ENCODE peak calls at places on chromosomes 7 and 10, in six cellular contexts. One of them, this sample, is unnamed.

GRCh38 chr7:129308047-129308446 is 83.2 kb downstream of the AHCYL2 start:
- DNase-seq in NB4: peak
- DNase-seq in dorsolateral prefrontal cortex: no peak
- DNase-seq in choroid plexus epithelial cell: peak
- DNase-seq in body of pancreas: peak
- DNase-seq in transverse colon: no peak
- DNase-seq in this sample: no peak

GRCh38 chr10:15344876-15345285 is 26.2 kb downstream of the FAM171A1 start:
- DNase-seq in NB4: peak
- DNase-seq in dorsolateral prefrontal cortex: no peak
- DNase-seq in choroid plexus epithelial cell: peak
- DNase-seq in body of pancreas: peak
- DNase-seq in transverse colon: no peak
- DNase-seq in this sample: no peak

GRCh38 chr7:82506702-82507101 is 63.1 kb upstream of the CACNA2D1 start:
- DNase-seq in NB4: no peak
- DNase-seq in dorsolateral prefrontal cortex: peak
- DNase-seq in choroid plexus epithelial cell: peak
- DNase-seq in body of pancreas: no peak
- DNase-seq in transverse colon: peak
- DNase-seq in this sample: no peak

GRCh38 chr7:115632636-115633035 is 397.9 kb downstream of the TFEC start:
- DNase-seq in NB4: no peak
- DNase-seq in dorsolateral prefrontal cortex: no peak
- DNase-seq in choroid plexus epithelial cell: no peak
- DNase-seq in body of pancreas: no peak
- DNase-seq in transverse colon: no peak
- DNase-seq in this sample: no peak

GRCh38 chr10:17354781-17355180 is 99.6 kb downstream of the ST8SIA6 start:
- DNase-seq in NB4: no peak
- DNase-seq in dorsolateral prefrontal cortex: no peak
- DNase-seq in choroid plexus epithelial cell: peak
- DNase-seq in body of pancreas: no peak
- DNase-seq in transverse colon: no peak
- DNase-seq in this sample: no peak

GRCh38 chr10:97517778-97518561 is 19.2 kb downstream of the UBTD1 start:
- DNase-seq in NB4: no peak
- DNase-seq in dorsolateral prefrontal cortex: no peak
- DNase-seq in choroid plexus epithelial cell: no peak
- DNase-seq in body of pancreas: no peak
- DNase-seq in transverse colon: no peak
- DNase-seq in this sample: no peak

GRCh38 chr10:48322017-48322416 is 15.5 kb downstream of the MAPK8 start:
- DNase-seq in NB4: no peak
- DNase-seq in dorsolateral prefrontal cortex: no peak
- DNase-seq in choroid plexus epithelial cell: no peak
- DNase-seq in body of pancreas: no peak
- DNase-seq in transverse colon: no peak
- DNase-seq in this sample: no peak

GRCh38 chr7:66950763-66951162 is 29.7 kb downstream of the TMEM248 start:
- DNase-seq in NB4: no peak
- DNase-seq in dorsolateral prefrontal cortex: peak
- DNase-seq in choroid plexus epithelial cell: peak
- DNase-seq in body of pancreas: no peak
- DNase-seq in transverse colon: no peak
- DNase-seq in this sample: no peak

GRCh38 chr10:16481052-16481728 is 40.5 kb downstream of the C1QL3 start:
- DNase-seq in NB4: no peak
- DNase-seq in dorsolateral prefrontal cortex: no peak
- DNase-seq in choroid plexus epithelial cell: no peak
- DNase-seq in body of pancreas: no peak
- DNase-seq in transverse colon: no peak
- DNase-seq in this sample: no peak

GRCh38 chr10:30359373-30360206 is 10.5 kb upstream of the MTPAP start:
- DNase-seq in NB4: peak
- DNase-seq in dorsolateral prefrontal cortex: peak
- DNase-seq in choroid plexus epithelial cell: peak
- DNase-seq in body of pancreas: peak
- DNase-seq in transverse colon: peak
- DNase-seq in this sample: peak

GRCh38 chr7:121297843-121298242 is 31.0 kb upstream of the WNT16 start:
- DNase-seq in NB4: no peak
- DNase-seq in dorsolateral prefrontal cortex: no peak
- DNase-seq in choroid plexus epithelial cell: no peak
- DNase-seq in body of pancreas: no peak
- DNase-seq in transverse colon: no peak
- DNase-seq in this sample: no peak

GRCh38 chr7:47095906-47096305 is 486.0 kb downstream of the TNS3 start:
- DNase-seq in NB4: no peak
- DNase-seq in dorsolateral prefrontal cortex: no peak
- DNase-seq in choroid plexus epithelial cell: no peak
- DNase-seq in body of pancreas: no peak
- DNase-seq in transverse colon: no peak
- DNase-seq in this sample: no peak

GRCh38 chr7:113086431-113086888 is at the start of gene GPR85:
- DNase-seq in NB4: peak
- DNase-seq in dorsolateral prefrontal cortex: peak
- DNase-seq in choroid plexus epithelial cell: peak
- DNase-seq in body of pancreas: peak
- DNase-seq in transverse colon: peak
- DNase-seq in this sample: no peak

GRCh38 chr10:133405844-133406527 is 12.0 kb downstream of the MTG1 start:
- DNase-seq in NB4: no peak
- DNase-seq in dorsolateral prefrontal cortex: no peak
- DNase-seq in choroid plexus epithelial cell: peak
- DNase-seq in body of pancreas: no peak
- DNase-seq in transverse colon: no peak
- DNase-seq in this sample: no peak

GRCh38 chr7:32676249-32676941 is 181.1 kb downstream of the AVL9 start:
- DNase-seq in NB4: no peak
- DNase-seq in dorsolateral prefrontal cortex: no peak
- DNase-seq in choroid plexus epithelial cell: no peak
- DNase-seq in body of pancreas: no peak
- DNase-seq in transverse colon: no peak
- DNase-seq in this sample: no peak

GRCh38 chr7:102431617-102432298 is 1.6 kb upstream of the ORAI2 start:
- DNase-seq in NB4: peak
- DNase-seq in dorsolateral prefrontal cortex: peak
- DNase-seq in choroid plexus epithelial cell: no peak
- DNase-seq in body of pancreas: no peak
- DNase-seq in transverse colon: peak
- DNase-seq in this sample: no peak

GRCh38 chr10:35451103-35452016 is 115.1 kb downstream of the CCNY start:
- DNase-seq in NB4: peak
- DNase-seq in dorsolateral prefrontal cortex: no peak
- DNase-seq in choroid plexus epithelial cell: peak
- DNase-seq in body of pancreas: no peak
- DNase-seq in transverse colon: no peak
- DNase-seq in this sample: peak

GRCh38 chr10:66586073-66586472 is 339.8 kb upstream of the LRRTM3 start:
- DNase-seq in NB4: peak
- DNase-seq in dorsolateral prefrontal cortex: no peak
- DNase-seq in choroid plexus epithelial cell: peak
- DNase-seq in body of pancreas: peak
- DNase-seq in transverse colon: peak
- DNase-seq in this sample: no peak

GRCh38 chr7:130063036-130063435 is 7.3 kb upstream of the KLHDC10 start:
- DNase-seq in NB4: peak
- DNase-seq in dorsolateral prefrontal cortex: no peak
- DNase-seq in choroid plexus epithelial cell: peak
- DNase-seq in body of pancreas: peak
- DNase-seq in transverse colon: peak
- DNase-seq in this sample: no peak

GRCh38 chr10:15898046-15898445 is 37.7 kb upstream of the MINDY3 start:
- DNase-seq in NB4: peak
- DNase-seq in dorsolateral prefrontal cortex: no peak
- DNase-seq in choroid plexus epithelial cell: peak
- DNase-seq in body of pancreas: no peak
- DNase-seq in transverse colon: no peak
- DNase-seq in this sample: no peak

GRCh38 chr10:47423476-47423875 is 39.4 kb upstream of the ZNF488 start:
- DNase-seq in NB4: no peak
- DNase-seq in dorsolateral prefrontal cortex: no peak
- DNase-seq in choroid plexus epithelial cell: no peak
- DNase-seq in body of pancreas: no peak
- DNase-seq in transverse colon: no peak
- DNase-seq in this sample: no peak

GRCh38 chr7:149415391-149416068 is 45.3 kb downstream of the ZNF777 start:
- DNase-seq in NB4: no peak
- DNase-seq in dorsolateral prefrontal cortex: no peak
- DNase-seq in choroid plexus epithelial cell: peak
- DNase-seq in body of pancreas: no peak
- DNase-seq in transverse colon: no peak
- DNase-seq in this sample: no peak

GRCh38 chr7:107528461-107528860 is 35.3 kb downstream of the COG5 start:
- DNase-seq in NB4: no peak
- DNase-seq in dorsolateral prefrontal cortex: no peak
- DNase-seq in choroid plexus epithelial cell: peak
- DNase-seq in body of pancreas: no peak
- DNase-seq in transverse colon: no peak
- DNase-seq in this sample: no peak

GRCh38 chr7:47844311-47844710 is 104.0 kb downstream of the PKD1L1 start:
- DNase-seq in NB4: no peak
- DNase-seq in dorsolateral prefrontal cortex: no peak
- DNase-seq in choroid plexus epithelial cell: no peak
- DNase-seq in body of pancreas: no peak
- DNase-seq in transverse colon: no peak
- DNase-seq in this sample: no peak

GRCh38 chr7:157445246-157445955 is 108.6 kb downstream of the DNAJB6 start:
- DNase-seq in NB4: peak
- DNase-seq in dorsolateral prefrontal cortex: no peak
- DNase-seq in choroid plexus epithelial cell: no peak
- DNase-seq in body of pancreas: no peak
- DNase-seq in transverse colon: no peak
- DNase-seq in this sample: no peak

GRCh38 chr10:71213127-71213616 is 802 bp downstream of the UNC5B start:
- DNase-seq in NB4: peak
- DNase-seq in dorsolateral prefrontal cortex: peak
- DNase-seq in choroid plexus epithelial cell: peak
- DNase-seq in body of pancreas: peak
- DNase-seq in transverse colon: peak
- DNase-seq in this sample: no peak

GRCh38 chr10:71211759-71212248 is 566 bp upstream of the UNC5B start:
- DNase-seq in NB4: no peak
- DNase-seq in dorsolateral prefrontal cortex: no peak
- DNase-seq in choroid plexus epithelial cell: no peak
- DNase-seq in body of pancreas: no peak
- DNase-seq in transverse colon: no peak
- DNase-seq in this sample: no peak

GRCh38 chr10:71214641-71215160 is 2.3 kb downstream of the UNC5B start:
- DNase-seq in NB4: no peak
- DNase-seq in dorsolateral prefrontal cortex: no peak
- DNase-seq in choroid plexus epithelial cell: no peak
- DNase-seq in body of pancreas: no peak
- DNase-seq in transverse colon: no peak
- DNase-seq in this sample: no peak

GRCh38 chr10:71212249-71213126 is at the start of gene UNC5B:
- DNase-seq in NB4: peak
- DNase-seq in dorsolateral prefrontal cortex: peak
- DNase-seq in choroid plexus epithelial cell: peak
- DNase-seq in body of pancreas: peak
- DNase-seq in transverse colon: peak
- DNase-seq in this sample: no peak

GRCh38 chr10:71213761-71214440 is 1.5 kb downstream of the UNC5B start:
- DNase-seq in NB4: no peak
- DNase-seq in dorsolateral prefrontal cortex: peak
- DNase-seq in choroid plexus epithelial cell: peak
- DNase-seq in body of pancreas: peak
- DNase-seq in transverse colon: peak
- DNase-seq in this sample: no peak
- H3K4me3 ChIP-seq in NB4: no peak
- H3K4me3 ChIP-seq in dorsolateral prefrontal cortex: peak
- H3K4me3 ChIP-seq in choroid plexus epithelial cell: peak
- H3K4me3 ChIP-seq in body of pancreas: no peak
- H3K4me3 ChIP-seq in transverse colon: peak
- H3K4me3 ChIP-seq in this sample: no peak

GRCh38 chr10:34024708-34025425 is 690.4 kb upstream of the NRP1 start:
- DNase-seq in NB4: peak
- DNase-seq in dorsolateral prefrontal cortex: no peak
- DNase-seq in choroid plexus epithelial cell: peak
- DNase-seq in body of pancreas: peak
- DNase-seq in transverse colon: peak
- DNase-seq in this sample: no peak
- TF ChIP-seq CTCF in NB4: no peak
- TF ChIP-seq CTCF in dorsolateral prefrontal cortex: no peak
- TF ChIP-seq CTCF in choroid plexus epithelial cell: peak
- TF ChIP-seq CTCF in body of pancreas: no peak
- TF ChIP-seq CTCF in transverse colon: no peak
- TF ChIP-seq CTCF in this sample: no peak

DNA sequence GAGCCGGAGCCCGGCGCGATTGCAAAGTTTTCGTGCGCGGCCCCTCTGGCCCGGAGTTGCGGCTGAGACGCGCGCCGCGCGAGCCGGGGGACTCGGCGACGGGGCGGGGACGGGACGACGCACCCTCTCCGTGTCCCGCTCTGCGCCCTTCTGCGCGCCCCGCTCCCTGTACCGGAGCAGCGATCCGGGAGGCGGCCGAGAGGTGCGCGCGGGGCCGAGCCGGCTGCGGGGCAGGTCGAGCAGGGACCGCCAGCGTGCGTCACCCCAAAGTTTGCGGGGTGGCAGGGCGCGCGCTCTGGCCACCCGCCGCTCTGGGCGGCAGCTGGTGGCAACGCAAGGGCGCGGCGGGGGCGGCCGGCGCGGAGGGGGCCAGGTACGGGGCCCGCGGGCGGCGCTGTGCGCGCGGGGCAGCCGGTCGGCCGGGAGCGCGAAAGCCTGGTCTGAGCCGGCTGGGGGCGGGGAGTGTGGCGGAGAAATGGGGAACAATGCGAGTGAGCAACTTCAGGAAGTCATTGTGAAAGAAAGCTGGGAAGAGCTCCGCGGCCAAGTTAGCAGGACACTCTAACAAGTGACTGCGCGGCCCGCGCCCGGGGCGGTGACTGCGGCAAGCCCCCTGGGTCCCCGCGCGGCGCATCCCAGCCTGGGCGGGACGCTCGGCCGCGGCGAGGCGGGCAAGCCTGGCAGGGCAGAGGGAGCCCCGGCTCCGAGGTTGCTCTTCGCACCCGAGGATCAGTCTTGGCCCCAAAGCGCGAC is at the start of gene IKZF1:
- DNase-seq in NB4: peak
- DNase-seq in dorsolateral prefrontal cortex: peak
- DNase-seq in choroid plexus epithelial cell: no peak
- DNase-seq in body of pancreas: peak
- DNase-seq in transverse colon: peak
- DNase-seq in this sample: no peak
- H3K4me3 ChIP-seq in NB4: peak
- H3K4me3 ChIP-seq in dorsolateral prefrontal cortex: peak
- H3K4me3 ChIP-seq in choroid plexus epithelial cell: peak
- H3K4me3 ChIP-seq in body of pancreas: no peak
- H3K4me3 ChIP-seq in transverse colon: peak
- H3K4me3 ChIP-seq in this sample: peak

GRCh38 chr10:59831658-59832503 is 74.5 kb downstream of the CCDC6 start:
- DNase-seq in NB4: no peak
- DNase-seq in dorsolateral prefrontal cortex: no peak
- DNase-seq in choroid plexus epithelial cell: no peak
- DNase-seq in body of pancreas: no peak
- DNase-seq in transverse colon: no peak
- DNase-seq in this sample: no peak
- TF ChIP-seq CTCF in NB4: no peak
- TF ChIP-seq CTCF in dorsolateral prefrontal cortex: no peak
- TF ChIP-seq CTCF in choroid plexus epithelial cell: no peak
- TF ChIP-seq CTCF in body of pancreas: no peak
- TF ChIP-seq CTCF in transverse colon: no peak
- TF ChIP-seq CTCF in this sample: no peak